ENCODE peak calls at places on chromosomes 6 and 20, in eight cellular contexts. Q is fibroblast of villous mesenchyme; F is tibial artery; V is heart left ventricle; L is osteoblast; T is CD4-positive, alpha-beta T cell; B is progenitor cell of endocrine pancreas; H is AG04450. O is an unnamed sample.

GRCh38 chr6:112372213-112372806 is 25.2 kb downstream of the RFPL4B start:
- DNase-seq in H (peak), L (no peak), V (no peak), Q (peak), T (no peak), F (no peak), B (no peak), O (no peak)

GRCh38 chr6:144335914-144336313 is 50.8 kb downstream of the UTRN start:
- DNase-seq in L (no peak), T (no peak), B (no peak), Q (peak), F (no peak), H (no peak), V (no peak), O (no peak)

GRCh38 chr20:24405810-24406209 is 63.6 kb upstream of the SYNDIG1 start:
- DNase-seq in H (no peak), B (no peak), Q (no peak), T (no peak), V (no peak), F (no peak), L (no peak), O (no peak)

GRCh38 chr6:154435400-154435945 is 75.0 kb downstream of the CNKSR3 start:
- DNase-seq in V (peak), F (no peak), L (no peak), Q (no peak), T (no peak), H (no peak), B (no peak), O (no peak)

GRCh38 chr6:116011520-116011919 is 49.2 kb downstream of the FRK start:
- DNase-seq in Q (no peak), L (no peak), B (no peak), V (no peak), H (no peak), T (no peak), F (no peak), O (no peak)

GRCh38 chr6:138608896-138609295 is 109.6 kb upstream of the NHSL1 start:
- DNase-seq in T (no peak), B (no peak), H (no peak), F (no peak), Q (no peak), L (no peak), V (no peak), O (no peak)

GRCh38 chr6:99905209-99906106 is 88.6 kb downstream of the MCHR2 start:
- DNase-seq in F (no peak), B (no peak), Q (peak), V (no peak), L (peak), H (no peak), T (no peak), O (no peak)

GRCh38 chr6:88587158-88587537 is 376.3 kb downstream of the RNGTT start:
- DNase-seq in L (no peak), B (no peak), H (no peak), Q (no peak), T (no peak), V (no peak), F (no peak), O (no peak)

GRCh38 chr20:55140631-55141030 is 665.2 kb downstream of the DOK5 start:
- DNase-seq in L (no peak), T (no peak), V (no peak), F (no peak), H (no peak), Q (no peak), B (no peak), O (no peak)

GRCh38 chr6:32845381-32845884 is 1.6 kb upstream of the PSMB8 start:
- DNase-seq in Q (no peak), T (peak), V (no peak), L (no peak), B (no peak), H (no peak), F (no peak), O (no peak)

GRCh38 chr6:105642708-105643107 is 239.8 kb upstream of the PREP start:
- DNase-seq in F (no peak), Q (peak), L (no peak), B (no peak), V (no peak), T (no peak), H (no peak), O (no peak)

GRCh38 chr20:56504373-56505005 is 20.1 kb upstream of the FAM209A start:
- DNase-seq in T (no peak), H (no peak), L (no peak), V (no peak), F (no peak), Q (peak), B (no peak), O (peak)

GRCh38 chr20:13936781-13937576 is 53.4 kb downstream of the SEL1L2 start:
- DNase-seq in T (no peak), V (no peak), H (no peak), F (no peak), Q (no peak), L (no peak), B (no peak), O (no peak)

GRCh38 chr6:22372922-22373321 is 76.1 kb upstream of the PRL start:
- DNase-seq in V (no peak), Q (no peak), H (no peak), B (no peak), T (no peak), F (no peak), L (no peak), O (no peak)

GRCh38 chr6:16409531-16410441 is 171.4 kb downstream of the GMPR start:
- DNase-seq in H (no peak), L (peak), V (peak), F (peak), Q (peak), B (peak), T (peak), O (peak)

GRCh38 chr6:36128793-36129192 is 1.5 kb upstream of the MAPK13 start:
- DNase-seq in H (no peak), L (no peak), F (peak), B (no peak), Q (no peak), T (no peak), V (no peak), O (no peak)

GRCh38 chr6:168365422-168366165 is 46.0 kb upstream of the DACT2 start:
- DNase-seq in T (no peak), H (no peak), V (no peak), L (peak), Q (no peak), B (no peak), F (peak), O (no peak)

DNA sequence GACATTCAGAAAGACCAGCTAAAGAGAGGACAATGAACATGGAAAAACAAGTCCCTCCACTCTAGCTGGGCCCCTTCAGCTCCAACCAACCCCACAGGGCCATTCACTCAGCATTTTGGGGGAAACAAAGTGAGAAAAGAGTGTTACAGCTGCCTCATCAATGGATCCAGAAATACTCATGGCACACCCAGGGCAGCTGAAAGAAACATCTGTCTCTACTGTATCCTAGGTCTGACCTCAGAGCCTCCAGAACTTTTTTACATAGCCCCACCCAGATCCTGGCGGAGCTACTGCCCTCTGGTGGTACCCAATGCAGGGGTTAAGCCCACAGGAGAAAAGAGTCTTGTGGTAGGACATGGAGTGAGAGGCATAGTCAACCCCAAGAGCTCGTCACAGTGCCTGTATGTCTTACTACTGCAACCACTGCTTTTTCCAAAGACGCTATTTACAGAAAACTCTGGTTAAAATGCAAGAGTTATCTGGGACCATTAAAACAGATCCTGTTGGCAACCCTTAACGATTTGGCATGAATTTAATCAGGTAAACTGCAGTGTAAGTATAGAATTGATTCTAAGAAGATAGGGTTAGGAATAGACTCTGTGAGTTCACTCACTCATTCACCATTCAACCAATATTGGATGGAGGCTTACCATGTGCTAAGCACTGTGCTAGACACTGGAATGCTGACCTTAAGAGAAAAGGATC is 37.4 kb upstream of the FAM83C start:
- DNase-seq in T (peak), V (no peak), B (no peak), L (peak), Q (peak), H (no peak), F (no peak), O (peak)
- TF ChIP-seq CTCF in T (peak), V (peak), B (peak), L (peak), Q (peak), H (peak), F (peak), O (peak)

GRCh38 chr6:157908369-157909281 is 73.0 kb upstream of the SYNJ2 start:
- DNase-seq in B (no peak), F (no peak), Q (no peak), L (peak), V (no peak), T (no peak), H (no peak), O (no peak)

GRCh38 chr6:157911786-157912185 is 69.9 kb upstream of the SYNJ2 start:
- DNase-seq in H (no peak), F (no peak), V (no peak), Q (no peak), B (no peak), L (no peak), T (no peak), O (no peak)

GRCh38 chr6:157912326-157912725 is 69.3 kb upstream of the SYNJ2 start:
- DNase-seq in Q (peak), H (peak), T (no peak), B (no peak), F (no peak), L (peak), V (no peak), O (no peak)

GRCh38 chr6:157909282-157909664 is 72.4 kb upstream of the SYNJ2 start:
- DNase-seq in F (no peak), Q (no peak), H (no peak), V (no peak), L (no peak), T (no peak), B (no peak), O (no peak)

GRCh38 chr6:157911278-157911677 is 70.4 kb upstream of the SYNJ2 start:
- DNase-seq in H (no peak), B (no peak), V (no peak), L (no peak), Q (peak), T (no peak), F (no peak), O (no peak)
- TF ChIP-seq CTCF in H (no peak), B (no peak), V (no peak), L (no peak), Q (no peak), T (no peak), F (no peak), O (no peak)

GRCh38 chr20:8504030-8504429 is 372.0 kb downstream of the PLCB1 start:
- DNase-seq in L (no peak), H (no peak), T (no peak), B (no peak), Q (no peak), V (no peak), F (no peak), O (no peak)
- TF ChIP-seq CTCF in L (no peak), H (no peak), T (no peak), B (no peak), Q (no peak), V (no peak), F (no peak), O (no peak)

GRCh38 chr20:45629496-45630100 is at the start of gene WFDC10A:
- DNase-seq in T (no peak), F (peak), V (peak), L (peak), B (no peak), Q (peak), H (no peak), O (peak)
- TF ChIP-seq CTCF in T (peak), F (peak), V (peak), L (peak), B (peak), Q (peak), H (peak), O (peak)

GRCh38 chr6:95784869-95785268 is 207.5 kb downstream of the MANEA start:
- DNase-seq in T (no peak), F (no peak), Q (no peak), H (no peak), V (no peak), B (no peak), L (no peak), O (no peak)
- TF ChIP-seq CTCF in T (no peak), F (no peak), Q (no peak), H (no peak), V (no peak), B (no peak), L (no peak), O (no peak)

DNA sequence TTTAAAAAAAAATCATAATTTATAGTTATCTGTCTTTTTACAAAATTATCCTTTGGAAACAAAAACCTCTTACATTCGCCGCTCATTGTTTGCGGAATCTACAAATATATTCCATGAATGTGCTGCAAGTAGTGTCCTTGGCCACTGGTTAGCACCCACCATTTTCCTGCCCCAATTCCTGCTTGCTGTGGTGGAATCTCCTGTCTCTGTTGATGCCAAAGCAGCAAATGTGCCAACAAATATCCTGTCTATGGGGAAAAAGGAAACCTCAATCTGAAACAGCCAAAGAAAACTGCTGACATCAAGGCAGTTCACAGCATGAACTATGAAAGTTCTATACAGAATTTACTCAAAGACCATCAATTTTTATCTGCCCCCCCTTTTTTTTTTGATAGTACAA is 603.6 kb downstream of the COL12A1 start:
- DNase-seq in Q (no peak), F (no peak), B (no peak), V (no peak), H (no peak), T (no peak), L (no peak), O (no peak)
- TF ChIP-seq CTCF in Q (no peak), F (no peak), B (no peak), V (no peak), H (no peak), T (no peak), L (no peak), O (no peak)

DNA sequence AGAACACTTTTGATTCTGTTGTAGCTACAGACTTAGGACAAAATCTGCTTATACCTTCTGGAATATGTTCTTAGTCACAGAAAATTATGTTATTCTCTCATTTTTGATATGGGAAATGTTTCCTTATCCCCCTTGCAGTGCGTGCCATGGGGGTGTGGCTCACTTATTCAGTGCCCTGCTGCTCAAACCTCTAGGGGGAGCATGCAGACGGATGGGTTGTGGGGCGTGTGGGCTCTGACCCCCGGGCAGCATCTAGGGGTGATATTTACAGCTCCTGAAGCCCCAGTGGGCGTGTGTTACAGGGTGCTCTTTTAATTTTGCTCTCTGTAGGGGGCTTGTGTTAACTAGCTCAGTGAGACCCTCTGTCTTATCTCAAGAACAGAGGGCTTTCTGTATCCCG is 61.3 kb upstream of the FERMT1 start:
- DNase-seq in Q (no peak), L (no peak), T (no peak), V (no peak), F (no peak), H (no peak), B (no peak), O (no peak)
- TF ChIP-seq CTCF in Q (no peak), L (no peak), T (no peak), V (no peak), F (no peak), H (no peak), B (peak), O (no peak)

DNA sequence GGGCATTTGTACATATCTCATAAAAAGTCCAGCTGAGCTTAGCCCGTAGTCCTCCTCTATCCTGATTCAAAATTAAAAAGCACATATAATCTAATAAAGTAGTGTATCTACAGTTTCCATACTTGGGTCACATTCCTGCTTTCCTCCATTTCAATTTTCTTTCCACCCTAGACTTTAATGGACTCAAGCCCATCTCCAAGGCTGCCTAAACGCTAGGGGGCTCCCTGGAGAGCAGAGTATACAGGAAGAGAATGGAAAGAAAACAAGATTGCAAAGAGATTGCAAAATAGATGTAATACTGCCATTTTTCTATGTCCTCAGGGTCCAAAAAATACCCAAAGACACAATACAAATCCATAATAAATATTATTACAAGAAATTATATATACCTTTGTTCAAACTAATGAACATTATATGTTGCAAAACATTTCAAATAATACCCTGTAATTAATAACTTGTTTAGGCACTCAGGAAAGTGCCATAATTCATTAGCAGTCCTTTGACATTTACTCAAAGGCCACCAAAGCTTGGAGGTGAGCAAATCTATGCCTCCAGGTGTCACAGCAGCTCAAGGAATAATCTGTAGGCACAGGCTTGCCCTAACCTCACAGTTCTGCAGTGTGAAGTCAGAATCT is 2.4 kb upstream of the MCM3 start:
- DNase-seq in V (peak), T (peak), L (peak), F (peak), B (peak), Q (peak), H (peak), O (peak)
- TF ChIP-seq CTCF in V (peak), T (peak), L (peak), F (peak), B (peak), Q (peak), H (peak), O (peak)